ENCODE peak calls at places on chromosomes 6 and 20, in ten cellular contexts. One of them, this sample, is unnamed.

GRCh38 chr6:151325075-151326050 is 66.0 kb downstream of the ZBTB2 start:
- DNase-seq in GM13976: no peak
- DNase-seq in AG04449: peak; percentile 24
- DNase-seq in brain microvascular endothelial cell: peak; percentile 71
- DNase-seq in left ventricle myocardium inferior: peak; percentile 49
- DNase-seq in lower leg skin: peak; percentile 91
- DNase-seq in left lung: peak; percentile 71
- DNase-seq in CD14-positive monocyte: no peak
- DNase-seq in nephron progenitor cell: peak; percentile 60
- DNase-seq in heart left ventricle: peak; percentile 62
- DNase-seq in this sample: peak; percentile 63

GRCh38 chr20:63273635-63274380 is 1.2 kb downstream of the ARFGAP1 start:
- DNase-seq in GM13976: no peak
- DNase-seq in AG04449: peak; percentile 4
- DNase-seq in brain microvascular endothelial cell: peak; percentile 84
- DNase-seq in left ventricle myocardium inferior: no peak
- DNase-seq in lower leg skin: no peak
- DNase-seq in left lung: no peak
- DNase-seq in CD14-positive monocyte: no peak
- DNase-seq in nephron progenitor cell: no peak
- DNase-seq in heart left ventricle: no peak
- DNase-seq in this sample: no peak

GRCh38 chr20:29086938-29087337 is 2170.5 kb upstream of the DEFB115 start:
- DNase-seq in GM13976: no peak
- DNase-seq in AG04449: no peak
- DNase-seq in brain microvascular endothelial cell: no peak
- DNase-seq in left ventricle myocardium inferior: no peak
- DNase-seq in lower leg skin: no peak
- DNase-seq in left lung: no peak
- DNase-seq in CD14-positive monocyte: no peak
- DNase-seq in nephron progenitor cell: no peak
- DNase-seq in heart left ventricle: no peak
- DNase-seq in this sample: no peak

GRCh38 chr6:44138717-44139350 is 11.5 kb downstream of the TMEM63B start:
- DNase-seq in GM13976: no peak
- DNase-seq in AG04449: no peak
- DNase-seq in brain microvascular endothelial cell: no peak
- DNase-seq in left ventricle myocardium inferior: no peak
- DNase-seq in lower leg skin: no peak
- DNase-seq in left lung: no peak
- DNase-seq in CD14-positive monocyte: no peak
- DNase-seq in nephron progenitor cell: no peak
- DNase-seq in heart left ventricle: no peak
- DNase-seq in this sample: no peak

GRCh38 chr6:92043782-92044181 is 1375.6 kb downstream of the EPHA7 start:
- DNase-seq in GM13976: no peak
- DNase-seq in AG04449: no peak
- DNase-seq in brain microvascular endothelial cell: no peak
- DNase-seq in left ventricle myocardium inferior: no peak
- DNase-seq in lower leg skin: no peak
- DNase-seq in left lung: no peak
- DNase-seq in CD14-positive monocyte: no peak
- DNase-seq in nephron progenitor cell: no peak
- DNase-seq in heart left ventricle: no peak
- DNase-seq in this sample: no peak

GRCh38 chr6:79821859-79822258 is 125.5 kb downstream of the ELOVL4 start:
- DNase-seq in GM13976: no peak
- DNase-seq in AG04449: no peak
- DNase-seq in brain microvascular endothelial cell: peak; percentile 70
- DNase-seq in left ventricle myocardium inferior: no peak
- DNase-seq in lower leg skin: no peak
- DNase-seq in left lung: no peak
- DNase-seq in CD14-positive monocyte: no peak
- DNase-seq in nephron progenitor cell: no peak
- DNase-seq in heart left ventricle: no peak
- DNase-seq in this sample: no peak

GRCh38 chr6:129617986-129618385 is 92.0 kb downstream of the ARHGAP18 start:
- DNase-seq in GM13976: no peak
- DNase-seq in AG04449: no peak
- DNase-seq in brain microvascular endothelial cell: no peak
- DNase-seq in left ventricle myocardium inferior: no peak
- DNase-seq in lower leg skin: no peak
- DNase-seq in left lung: no peak
- DNase-seq in CD14-positive monocyte: no peak
- DNase-seq in nephron progenitor cell: no peak
- DNase-seq in heart left ventricle: no peak
- DNase-seq in this sample: no peak

GRCh38 chr6:114342826-114343781 is at the start of gene HS3ST5:
- DNase-seq in GM13976: peak; percentile 41
- DNase-seq in AG04449: no peak
- DNase-seq in brain microvascular endothelial cell: peak; percentile 5
- DNase-seq in left ventricle myocardium inferior: no peak
- DNase-seq in lower leg skin: no peak
- DNase-seq in left lung: peak; percentile 32
- DNase-seq in CD14-positive monocyte: peak; percentile 41
- DNase-seq in nephron progenitor cell: peak; percentile 80
- DNase-seq in heart left ventricle: peak; percentile 30
- DNase-seq in this sample: no peak

GRCh38 chr20:8385247-8385646 is 253.2 kb downstream of the PLCB1 start:
- DNase-seq in GM13976: no peak
- DNase-seq in AG04449: peak; percentile 67
- DNase-seq in brain microvascular endothelial cell: peak; percentile 73
- DNase-seq in left ventricle myocardium inferior: peak; percentile 20
- DNase-seq in lower leg skin: no peak
- DNase-seq in left lung: no peak
- DNase-seq in CD14-positive monocyte: no peak
- DNase-seq in nephron progenitor cell: no peak
- DNase-seq in heart left ventricle: peak; percentile 34
- DNase-seq in this sample: no peak

GRCh38 chr6:6738108-6738507 is 149.6 kb downstream of the LY86 start:
- DNase-seq in GM13976: no peak
- DNase-seq in AG04449: no peak
- DNase-seq in brain microvascular endothelial cell: no peak
- DNase-seq in left ventricle myocardium inferior: no peak
- DNase-seq in lower leg skin: no peak
- DNase-seq in left lung: no peak
- DNase-seq in CD14-positive monocyte: no peak
- DNase-seq in nephron progenitor cell: no peak
- DNase-seq in heart left ventricle: no peak
- DNase-seq in this sample: no peak

GRCh38 chr20:35901678-35902544 is 52.4 kb downstream of the SCAND1 start:
- DNase-seq in GM13976: no peak
- DNase-seq in AG04449: peak; percentile 71
- DNase-seq in brain microvascular endothelial cell: peak; percentile 91
- DNase-seq in left ventricle myocardium inferior: no peak
- DNase-seq in lower leg skin: no peak
- DNase-seq in left lung: no peak
- DNase-seq in CD14-positive monocyte: no peak
- DNase-seq in nephron progenitor cell: no peak
- DNase-seq in heart left ventricle: no peak
- DNase-seq in this sample: no peak

GRCh38 chr6:22024973-22025467 is 271.8 kb downstream of the PRL start:
- DNase-seq in GM13976: no peak
- DNase-seq in AG04449: no peak
- DNase-seq in brain microvascular endothelial cell: no peak
- DNase-seq in left ventricle myocardium inferior: no peak
- DNase-seq in lower leg skin: no peak
- DNase-seq in left lung: no peak
- DNase-seq in CD14-positive monocyte: no peak
- DNase-seq in nephron progenitor cell: no peak
- DNase-seq in heart left ventricle: no peak
- DNase-seq in this sample: no peak

GRCh38 chr20:2421247-2421646 is 40.5 kb downstream of the TGM6 start:
- DNase-seq in GM13976: no peak
- DNase-seq in AG04449: no peak
- DNase-seq in brain microvascular endothelial cell: no peak
- DNase-seq in left ventricle myocardium inferior: no peak
- DNase-seq in lower leg skin: no peak
- DNase-seq in left lung: no peak
- DNase-seq in CD14-positive monocyte: no peak
- DNase-seq in nephron progenitor cell: no peak
- DNase-seq in heart left ventricle: no peak
- DNase-seq in this sample: no peak
- TF ChIP-seq CTCF in GM13976: no peak
- TF ChIP-seq CTCF in AG04449: no peak
- TF ChIP-seq CTCF in brain microvascular endothelial cell: no peak
- TF ChIP-seq CTCF in left ventricle myocardium inferior: no peak
- TF ChIP-seq CTCF in lower leg skin: no peak
- TF ChIP-seq CTCF in left lung: no peak
- TF ChIP-seq CTCF in CD14-positive monocyte: no peak
- TF ChIP-seq CTCF in nephron progenitor cell: peak; percentile 17
- TF ChIP-seq CTCF in heart left ventricle: no peak
- TF ChIP-seq CTCF in this sample: no peak

GRCh38 chr6:168314948-168315347 is 4.6 kb downstream of the DACT2 start:
- DNase-seq in GM13976: no peak
- DNase-seq in AG04449: peak; percentile 0
- DNase-seq in brain microvascular endothelial cell: no peak
- DNase-seq in left ventricle myocardium inferior: no peak
- DNase-seq in lower leg skin: peak; percentile 82
- DNase-seq in left lung: no peak
- DNase-seq in CD14-positive monocyte: no peak
- DNase-seq in nephron progenitor cell: peak; percentile 42
- DNase-seq in heart left ventricle: no peak
- DNase-seq in this sample: no peak
- TF ChIP-seq CTCF in GM13976: no peak
- TF ChIP-seq CTCF in AG04449: peak; percentile 20
- TF ChIP-seq CTCF in brain microvascular endothelial cell: no peak
- TF ChIP-seq CTCF in left ventricle myocardium inferior: peak; percentile 40
- TF ChIP-seq CTCF in lower leg skin: no peak
- TF ChIP-seq CTCF in left lung: no peak
- TF ChIP-seq CTCF in CD14-positive monocyte: no peak
- TF ChIP-seq CTCF in nephron progenitor cell: no peak
- TF ChIP-seq CTCF in heart left ventricle: no peak
- TF ChIP-seq CTCF in this sample: peak; percentile 20

GRCh38 chr6:157898169-157898568 is 75.1 kb downstream of the SNX9 start:
- DNase-seq in GM13976: no peak
- DNase-seq in AG04449: no peak
- DNase-seq in brain microvascular endothelial cell: no peak
- DNase-seq in left ventricle myocardium inferior: no peak
- DNase-seq in lower leg skin: no peak
- DNase-seq in left lung: no peak
- DNase-seq in CD14-positive monocyte: no peak
- DNase-seq in nephron progenitor cell: no peak
- DNase-seq in heart left ventricle: no peak
- DNase-seq in this sample: no peak
- TF ChIP-seq CTCF in GM13976: no peak
- TF ChIP-seq CTCF in AG04449: peak; percentile 22
- TF ChIP-seq CTCF in brain microvascular endothelial cell: peak; percentile 46
- TF ChIP-seq CTCF in left ventricle myocardium inferior: peak; percentile 48
- TF ChIP-seq CTCF in lower leg skin: no peak
- TF ChIP-seq CTCF in left lung: no peak
- TF ChIP-seq CTCF in CD14-positive monocyte: no peak
- TF ChIP-seq CTCF in nephron progenitor cell: no peak
- TF ChIP-seq CTCF in heart left ventricle: no peak
- TF ChIP-seq CTCF in this sample: no peak

GRCh38 chr20:17281478-17281877 is 54.6 kb downstream of the PCSK2 start:
- DNase-seq in GM13976: peak; percentile 7
- DNase-seq in AG04449: no peak
- DNase-seq in brain microvascular endothelial cell: no peak
- DNase-seq in left ventricle myocardium inferior: no peak
- DNase-seq in lower leg skin: no peak
- DNase-seq in left lung: no peak
- DNase-seq in CD14-positive monocyte: no peak
- DNase-seq in nephron progenitor cell: peak; percentile 52
- DNase-seq in heart left ventricle: no peak
- DNase-seq in this sample: no peak
- TF ChIP-seq CTCF in GM13976: peak; percentile 28
- TF ChIP-seq CTCF in AG04449: peak; percentile 47
- TF ChIP-seq CTCF in brain microvascular endothelial cell: peak; percentile 53
- TF ChIP-seq CTCF in left ventricle myocardium inferior: no peak
- TF ChIP-seq CTCF in lower leg skin: no peak
- TF ChIP-seq CTCF in left lung: peak; percentile 38
- TF ChIP-seq CTCF in CD14-positive monocyte: no peak
- TF ChIP-seq CTCF in nephron progenitor cell: peak; percentile 51
- TF ChIP-seq CTCF in heart left ventricle: no peak
- TF ChIP-seq CTCF in this sample: no peak

GRCh38 chr6:4788953-4789584 is 12.9 kb downstream of the CDYL start:
- DNase-seq in GM13976: peak; percentile 53
- DNase-seq in AG04449: no peak
- DNase-seq in brain microvascular endothelial cell: no peak
- DNase-seq in left ventricle myocardium inferior: no peak
- DNase-seq in lower leg skin: no peak
- DNase-seq in left lung: no peak
- DNase-seq in CD14-positive monocyte: no peak
- DNase-seq in nephron progenitor cell: peak; percentile 31
- DNase-seq in heart left ventricle: no peak
- DNase-seq in this sample: no peak
- TF ChIP-seq CTCF in GM13976: peak; percentile 30
- TF ChIP-seq CTCF in AG04449: no peak
- TF ChIP-seq CTCF in brain microvascular endothelial cell: no peak
- TF ChIP-seq CTCF in left ventricle myocardium inferior: no peak
- TF ChIP-seq CTCF in lower leg skin: no peak
- TF ChIP-seq CTCF in left lung: no peak
- TF ChIP-seq CTCF in CD14-positive monocyte: no peak
- TF ChIP-seq CTCF in nephron progenitor cell: peak; percentile 17
- TF ChIP-seq CTCF in heart left ventricle: no peak
- TF ChIP-seq CTCF in this sample: no peak

GRCh38 chr20:51447097-51447764 is 95.3 kb downstream of the NFATC2 start:
- DNase-seq in GM13976: no peak
- DNase-seq in AG04449: peak; percentile 86
- DNase-seq in brain microvascular endothelial cell: peak; percentile 95
- DNase-seq in left ventricle myocardium inferior: peak; percentile 30
- DNase-seq in lower leg skin: peak; percentile 92
- DNase-seq in left lung: no peak
- DNase-seq in CD14-positive monocyte: no peak
- DNase-seq in nephron progenitor cell: no peak
- DNase-seq in heart left ventricle: peak; percentile 74
- DNase-seq in this sample: peak; percentile 91
- TF ChIP-seq CTCF in GM13976: no peak
- TF ChIP-seq CTCF in AG04449: peak; percentile 1
- TF ChIP-seq CTCF in brain microvascular endothelial cell: no peak
- TF ChIP-seq CTCF in left ventricle myocardium inferior: no peak
- TF ChIP-seq CTCF in lower leg skin: no peak
- TF ChIP-seq CTCF in left lung: no peak
- TF ChIP-seq CTCF in CD14-positive monocyte: no peak
- TF ChIP-seq CTCF in nephron progenitor cell: no peak
- TF ChIP-seq CTCF in heart left ventricle: no peak
- TF ChIP-seq CTCF in this sample: no peak

GRCh38 chr6:170292778-170293164 is 1.9 kb upstream of the DLL1 start:
- DNase-seq in GM13976: peak; percentile 50
- DNase-seq in AG04449: no peak
- DNase-seq in brain microvascular endothelial cell: no peak
- DNase-seq in left ventricle myocardium inferior: no peak
- DNase-seq in lower leg skin: no peak
- DNase-seq in left lung: no peak
- DNase-seq in CD14-positive monocyte: peak; percentile 16
- DNase-seq in nephron progenitor cell: no peak
- DNase-seq in heart left ventricle: no peak
- DNase-seq in this sample: no peak
- TF ChIP-seq CTCF in GM13976: no peak
- TF ChIP-seq CTCF in AG04449: no peak
- TF ChIP-seq CTCF in brain microvascular endothelial cell: no peak
- TF ChIP-seq CTCF in left ventricle myocardium inferior: peak; percentile 48
- TF ChIP-seq CTCF in lower leg skin: no peak
- TF ChIP-seq CTCF in left lung: no peak
- TF ChIP-seq CTCF in CD14-positive monocyte: no peak
- TF ChIP-seq CTCF in nephron progenitor cell: no peak
- TF ChIP-seq CTCF in heart left ventricle: peak; percentile 45
- TF ChIP-seq CTCF in this sample: no peak

This sample was measured in uterus.